ENCODE peak calls at places on chromosomes 7 and 10, in nine cellular contexts. One of them, this sample, is unnamed.

GRCh38 chr10:115093776-115094361 is 704 bp downstream of the ATRNL1 start:
- DNase-seq in T1000: peak; percentile 31
- DNase-seq in foreskin fibroblast: peak; percentile 9
- DNase-seq in NCI-H748 treated with DMSO at 0.1 percent for 48 hours: no peak
- DNase-seq in ecto neural progenitor cell: peak; percentile 64
- DNase-seq in hepatic stellate cell: no peak
- DNase-seq in iris pigment epithelial cell: peak; percentile 1
- DNase-seq in SW 1271: no peak
- DNase-seq in T-helper 1 cell: no peak
- DNase-seq in this sample: peak; percentile 3

GRCh38 chr10:69419096-69419760 is 2.5 kb upstream of the TACR2 start:
- DNase-seq in SW 1271: no peak
- DNase-seq in hepatic stellate cell: no peak
- DNase-seq in T-helper 1 cell: no peak
- DNase-seq in foreskin fibroblast: no peak
- DNase-seq in T1000: no peak
- DNase-seq in NCI-H748 treated with DMSO at 0.1 percent for 48 hours: no peak
- DNase-seq in ecto neural progenitor cell: no peak
- DNase-seq in iris pigment epithelial cell: no peak
- DNase-seq in this sample: no peak

GRCh38 chr7:2525161-2525930 is 5.8 kb downstream of the LFNG start:
- DNase-seq in iris pigment epithelial cell: no peak
- DNase-seq in hepatic stellate cell: no peak
- DNase-seq in foreskin fibroblast: no peak
- DNase-seq in T-helper 1 cell: no peak
- DNase-seq in NCI-H748 treated with DMSO at 0.1 percent for 48 hours: no peak
- DNase-seq in ecto neural progenitor cell: no peak
- DNase-seq in SW 1271: no peak
- DNase-seq in T1000: no peak
- DNase-seq in this sample: no peak

GRCh38 chr7:149869867-149870266 is 3.9 kb upstream of the ATP6V0E2 start:
- DNase-seq in SW 1271: no peak
- DNase-seq in NCI-H748 treated with DMSO at 0.1 percent for 48 hours: no peak
- DNase-seq in hepatic stellate cell: no peak
- DNase-seq in T1000: no peak
- DNase-seq in ecto neural progenitor cell: peak; percentile 18
- DNase-seq in iris pigment epithelial cell: no peak
- DNase-seq in T-helper 1 cell: no peak
- DNase-seq in foreskin fibroblast: no peak
- DNase-seq in this sample: no peak

GRCh38 chr10:71419002-71419540 is 22.4 kb downstream of the CDH23 start:
- DNase-seq in iris pigment epithelial cell: no peak
- DNase-seq in T1000: no peak
- DNase-seq in hepatic stellate cell: no peak
- DNase-seq in ecto neural progenitor cell: no peak
- DNase-seq in foreskin fibroblast: no peak
- DNase-seq in T-helper 1 cell: no peak
- DNase-seq in NCI-H748 treated with DMSO at 0.1 percent for 48 hours: no peak
- DNase-seq in SW 1271: no peak
- DNase-seq in this sample: no peak

GRCh38 chr7:128904381-128905197 is 5.9 kb downstream of the KCP start:
- DNase-seq in SW 1271: peak; percentile 37
- DNase-seq in T1000: no peak
- DNase-seq in iris pigment epithelial cell: peak; percentile 49
- DNase-seq in ecto neural progenitor cell: peak; percentile 46
- DNase-seq in T-helper 1 cell: no peak
- DNase-seq in NCI-H748 treated with DMSO at 0.1 percent for 48 hours: peak; percentile 30
- DNase-seq in foreskin fibroblast: peak; percentile 33
- DNase-seq in hepatic stellate cell: peak; percentile 73
- DNase-seq in this sample: peak; percentile 48

GRCh38 chr7:78953726-78954363 is 499.6 kb downstream of the MAGI2 start:
- DNase-seq in NCI-H748 treated with DMSO at 0.1 percent for 48 hours: no peak
- DNase-seq in iris pigment epithelial cell: no peak
- DNase-seq in T1000: no peak
- DNase-seq in ecto neural progenitor cell: no peak
- DNase-seq in T-helper 1 cell: no peak
- DNase-seq in SW 1271: no peak
- DNase-seq in foreskin fibroblast: no peak
- DNase-seq in hepatic stellate cell: no peak
- DNase-seq in this sample: no peak

GRCh38 chr7:21568762-21569161 is 25.9 kb downstream of the DNAH11 start:
- DNase-seq in foreskin fibroblast: no peak
- DNase-seq in T-helper 1 cell: no peak
- DNase-seq in T1000: no peak
- DNase-seq in ecto neural progenitor cell: no peak
- DNase-seq in hepatic stellate cell: no peak
- DNase-seq in iris pigment epithelial cell: peak; percentile 10
- DNase-seq in SW 1271: peak; percentile 30
- DNase-seq in NCI-H748 treated with DMSO at 0.1 percent for 48 hours: peak; percentile 57
- DNase-seq in this sample: no peak

GRCh38 chr10:110508806-110509544 is 11.3 kb downstream of the DUSP5 start:
- DNase-seq in T-helper 1 cell: no peak
- DNase-seq in hepatic stellate cell: no peak
- DNase-seq in T1000: no peak
- DNase-seq in iris pigment epithelial cell: no peak
- DNase-seq in ecto neural progenitor cell: no peak
- DNase-seq in SW 1271: no peak
- DNase-seq in NCI-H748 treated with DMSO at 0.1 percent for 48 hours: no peak
- DNase-seq in foreskin fibroblast: no peak
- DNase-seq in this sample: no peak

GRCh38 chr7:20340839-20341238 is 10.1 kb downstream of the ITGB8 start:
- DNase-seq in NCI-H748 treated with DMSO at 0.1 percent for 48 hours: no peak
- DNase-seq in hepatic stellate cell: no peak
- DNase-seq in foreskin fibroblast: no peak
- DNase-seq in SW 1271: no peak
- DNase-seq in ecto neural progenitor cell: no peak
- DNase-seq in iris pigment epithelial cell: no peak
- DNase-seq in T1000: no peak
- DNase-seq in T-helper 1 cell: no peak
- DNase-seq in this sample: peak; percentile 42

GRCh38 chr7:124635416-124635815 is 130.2 kb downstream of the GPR37 start:
- DNase-seq in ecto neural progenitor cell: no peak
- DNase-seq in iris pigment epithelial cell: no peak
- DNase-seq in SW 1271: no peak
- DNase-seq in T1000: no peak
- DNase-seq in T-helper 1 cell: no peak
- DNase-seq in foreskin fibroblast: no peak
- DNase-seq in hepatic stellate cell: no peak
- DNase-seq in NCI-H748 treated with DMSO at 0.1 percent for 48 hours: no peak
- DNase-seq in this sample: peak; percentile 11

GRCh38 chr7:115471891-115472290 is 550.0 kb downstream of the MDFIC start:
- DNase-seq in iris pigment epithelial cell: peak; percentile 13
- DNase-seq in NCI-H748 treated with DMSO at 0.1 percent for 48 hours: no peak
- DNase-seq in ecto neural progenitor cell: no peak
- DNase-seq in T1000: no peak
- DNase-seq in hepatic stellate cell: no peak
- DNase-seq in foreskin fibroblast: peak; percentile 59
- DNase-seq in SW 1271: no peak
- DNase-seq in T-helper 1 cell: no peak
- DNase-seq in this sample: no peak

GRCh38 chr10:113139695-113140094 is 189.6 kb downstream of the TCF7L2 start:
- DNase-seq in T1000: no peak
- DNase-seq in foreskin fibroblast: no peak
- DNase-seq in NCI-H748 treated with DMSO at 0.1 percent for 48 hours: no peak
- DNase-seq in iris pigment epithelial cell: peak; percentile 50
- DNase-seq in T-helper 1 cell: no peak
- DNase-seq in SW 1271: no peak
- DNase-seq in hepatic stellate cell: peak; percentile 28
- DNase-seq in ecto neural progenitor cell: no peak
- DNase-seq in this sample: no peak

GRCh38 chr7:11985971-11986370 is 154.0 kb upstream of the THSD7A start:
- DNase-seq in SW 1271: no peak
- DNase-seq in T1000: no peak
- DNase-seq in hepatic stellate cell: no peak
- DNase-seq in NCI-H748 treated with DMSO at 0.1 percent for 48 hours: no peak
- DNase-seq in iris pigment epithelial cell: no peak
- DNase-seq in T-helper 1 cell: no peak
- DNase-seq in foreskin fibroblast: no peak
- DNase-seq in ecto neural progenitor cell: no peak
- DNase-seq in this sample: no peak

GRCh38 chr7:17318146-17318545 is 19.7 kb downstream of the AHR start:
- DNase-seq in NCI-H748 treated with DMSO at 0.1 percent for 48 hours: no peak
- DNase-seq in iris pigment epithelial cell: peak; percentile 80
- DNase-seq in SW 1271: no peak
- DNase-seq in foreskin fibroblast: peak; percentile 47
- DNase-seq in T1000: no peak
- DNase-seq in ecto neural progenitor cell: no peak
- DNase-seq in hepatic stellate cell: no peak
- DNase-seq in T-helper 1 cell: no peak
- DNase-seq in this sample: no peak

GRCh38 chr7:2629740-2630681 is 1.8 kb upstream of the TTYH3 start:
- DNase-seq in foreskin fibroblast: no peak
- DNase-seq in iris pigment epithelial cell: no peak
- DNase-seq in SW 1271: no peak
- DNase-seq in ecto neural progenitor cell: no peak
- DNase-seq in NCI-H748 treated with DMSO at 0.1 percent for 48 hours: no peak
- DNase-seq in T-helper 1 cell: no peak
- DNase-seq in hepatic stellate cell: no peak
- DNase-seq in T1000: no peak
- DNase-seq in this sample: no peak

GRCh38 chr7:150924256-150924851 is 53.8 kb downstream of the KCNH2 start:
- DNase-seq in T1000: no peak
- DNase-seq in SW 1271: no peak
- DNase-seq in iris pigment epithelial cell: no peak
- DNase-seq in ecto neural progenitor cell: no peak
- DNase-seq in NCI-H748 treated with DMSO at 0.1 percent for 48 hours: no peak
- DNase-seq in hepatic stellate cell: no peak
- DNase-seq in foreskin fibroblast: no peak
- DNase-seq in T-helper 1 cell: no peak
- DNase-seq in this sample: no peak

GRCh38 chr10:11551915-11552602 is 59.4 kb downstream of the USP6NL start:
- DNase-seq in NCI-H748 treated with DMSO at 0.1 percent for 48 hours: no peak
- DNase-seq in iris pigment epithelial cell: peak; percentile 97
- DNase-seq in ecto neural progenitor cell: no peak
- DNase-seq in T1000: no peak
- DNase-seq in hepatic stellate cell: peak; percentile 48
- DNase-seq in foreskin fibroblast: peak; percentile 81
- DNase-seq in T-helper 1 cell: no peak
- DNase-seq in SW 1271: peak; percentile 72
- DNase-seq in this sample: no peak

GRCh38 chr10:30812018-30812851 is 182.7 kb upstream of the LYZL2 start:
- DNase-seq in T-helper 1 cell: no peak
- DNase-seq in T1000: no peak
- DNase-seq in ecto neural progenitor cell: no peak
- DNase-seq in NCI-H748 treated with DMSO at 0.1 percent for 48 hours: no peak
- DNase-seq in SW 1271: no peak
- DNase-seq in foreskin fibroblast: peak; percentile 83
- DNase-seq in hepatic stellate cell: peak; percentile 87
- DNase-seq in iris pigment epithelial cell: peak; percentile 96
- DNase-seq in this sample: no peak

GRCh38 chr7:95899919-95900513 is 127.7 kb downstream of the DYNC1I1 start:
- DNase-seq in SW 1271: no peak
- DNase-seq in ecto neural progenitor cell: peak; percentile 49
- DNase-seq in foreskin fibroblast: no peak
- DNase-seq in T-helper 1 cell: no peak
- DNase-seq in T1000: no peak
- DNase-seq in NCI-H748 treated with DMSO at 0.1 percent for 48 hours: no peak
- DNase-seq in iris pigment epithelial cell: no peak
- DNase-seq in hepatic stellate cell: no peak
- DNase-seq in this sample: no peak

GRCh38 chr10:80173441-80173840 is 31.9 kb downstream of the ANXA11 start:
- DNase-seq in hepatic stellate cell: no peak
- DNase-seq in NCI-H748 treated with DMSO at 0.1 percent for 48 hours: peak; percentile 40
- DNase-seq in T1000: no peak
- DNase-seq in foreskin fibroblast: no peak
- DNase-seq in T-helper 1 cell: no peak
- DNase-seq in SW 1271: no peak
- DNase-seq in ecto neural progenitor cell: no peak
- DNase-seq in iris pigment epithelial cell: no peak
- DNase-seq in this sample: no peak

GRCh38 chr7:43679210-43680068 is 49.9 kb downstream of the COA1 start:
- DNase-seq in T-helper 1 cell: no peak
- DNase-seq in foreskin fibroblast: no peak
- DNase-seq in iris pigment epithelial cell: no peak
- DNase-seq in NCI-H748 treated with DMSO at 0.1 percent for 48 hours: no peak
- DNase-seq in SW 1271: no peak
- DNase-seq in T1000: no peak
- DNase-seq in ecto neural progenitor cell: no peak
- DNase-seq in hepatic stellate cell: no peak
- DNase-seq in this sample: no peak

GRCh38 chr10:100020883-100021248 is 11.1 kb upstream of the DNMBP start:
- DNase-seq in T1000: no peak
- DNase-seq in SW 1271: no peak
- DNase-seq in T-helper 1 cell: no peak
- DNase-seq in iris pigment epithelial cell: no peak
- DNase-seq in NCI-H748 treated with DMSO at 0.1 percent for 48 hours: no peak
- DNase-seq in ecto neural progenitor cell: no peak
- DNase-seq in foreskin fibroblast: no peak
- DNase-seq in hepatic stellate cell: no peak
- DNase-seq in this sample: no peak

GRCh38 chr7:92057375-92057774 is 76.9 kb downstream of the CYP51A1 start:
- DNase-seq in iris pigment epithelial cell: peak; percentile 12
- DNase-seq in hepatic stellate cell: no peak
- DNase-seq in ecto neural progenitor cell: no peak
- DNase-seq in NCI-H748 treated with DMSO at 0.1 percent for 48 hours: peak; percentile 49
- DNase-seq in foreskin fibroblast: no peak
- DNase-seq in T1000: no peak
- DNase-seq in SW 1271: no peak
- DNase-seq in T-helper 1 cell: no peak
- DNase-seq in this sample: peak; percentile 39